ENCODE peak calls at places on chromosome 12, in seven cellular contexts. F is SK-N-SH, G is HCT116, N is HepG2, Q is H1, R is GM12878, K is K562. C is an unnamed sample.

GRCh38 chr12:45268672-45269406 is 52.9 kb downstream of the ANO6 start:
- DNase-seq in F (peak), G (peak), N (peak), Q (no peak), R (no peak), K (peak), C (peak)

GRCh38 chr12:46299846-46300245 is 31.0 kb upstream of the SLC38A1 start:
- DNase-seq in F (no peak), G (no peak), N (no peak), Q (no peak), R (no peak), K (no peak), C (no peak)

GRCh38 chr12:76720068-76720467 is 43.8 kb upstream of the ZDHHC17 start:
- DNase-seq in F (no peak), G (no peak), N (no peak), Q (no peak), R (no peak), K (no peak), C (no peak)

GRCh38 chr12:120668091-120668796 is 18.7 kb upstream of the MLEC start:
- DNase-seq in F (no peak), G (no peak), N (no peak), Q (peak), R (no peak), K (no peak), C (no peak)

GRCh38 chr12:21852251-21852650 is 77.7 kb upstream of the KCNJ8 start:
- DNase-seq in F (no peak), G (no peak), N (no peak), Q (no peak), R (no peak), K (no peak), C (no peak)

GRCh38 chr12:64744422-64745258 is 14.6 kb downstream of the GNS start:
- DNase-seq in F (no peak), G (no peak), N (peak), Q (no peak), R (no peak), K (no peak), C (no peak)

GRCh38 chr12:88428350-88428749 is 151.9 kb downstream of the KITLG start:
- DNase-seq in F (no peak), G (no peak), N (no peak), Q (no peak), R (no peak), K (no peak), C (no peak)

GRCh38 chr12:121515615-121516014 is 65.2 kb downstream of the KDM2B start:
- DNase-seq in F (no peak), G (no peak), N (peak), Q (no peak), R (no peak), K (no peak), C (no peak)

GRCh38 chr12:1533602-1534304 is 60.6 kb downstream of the FBXL14 start:
- DNase-seq in F (no peak), G (no peak), N (no peak), Q (no peak), R (peak), K (no peak), C (no peak)

GRCh38 chr12:50066402-50066801 is 9.0 kb downstream of the ASIC1 start:
- DNase-seq in F (no peak), G (no peak), N (no peak), Q (no peak), R (no peak), K (no peak), C (no peak)

GRCh38 chr12:124370384-124370783 is 75.5 kb downstream of the RFLNA start:
- DNase-seq in F (peak), G (no peak), N (no peak), Q (no peak), R (no peak), K (no peak), C (no peak)

GRCh38 chr12:106445981-106446380 is 88.4 kb downstream of the POLR3B start:
- DNase-seq in F (no peak), G (no peak), N (no peak), Q (no peak), R (no peak), K (no peak), C (no peak)

GRCh38 chr12:99146730-99147129 is 500.8 kb upstream of the GARIN6 start:
- DNase-seq in F (no peak), G (no peak), N (no peak), Q (no peak), R (no peak), K (no peak), C (no peak)

GRCh38 chr12:24754690-24755638 is 193.9 kb downstream of the BCAT1 start:
- DNase-seq in F (no peak), G (no peak), N (peak), Q (no peak), R (no peak), K (no peak), C (no peak)

GRCh38 chr12:82740-83139 is 16.2 kb downstream of the IQSEC3 start:
- DNase-seq in F (no peak), G (no peak), N (no peak), Q (no peak), R (no peak), K (no peak), C (no peak)

GRCh38 chr12:49675137-49675536 is 32.1 kb downstream of the FMNL3 start:
- DNase-seq in F (no peak), G (no peak), N (no peak), Q (no peak), R (no peak), K (no peak), C (no peak)

GRCh38 chr12:6700646-6701051 is at the start of gene PIANP:
- DNase-seq in F (peak), G (no peak), N (no peak), Q (peak), R (no peak), K (peak), C (peak)

GRCh38 chr12:22626429-22626828 is 1.5 kb downstream of the ETNK1 start:
- DNase-seq in F (no peak), G (no peak), N (no peak), Q (no peak), R (peak), K (no peak), C (no peak)

GRCh38 chr12:93019240-93019910 is 90.3 kb upstream of the EEA1 start:
- DNase-seq in F (no peak), G (no peak), N (no peak), Q (no peak), R (no peak), K (no peak), C (no peak)

GRCh38 chr12:8038659-8039114 is 6.2 kb downstream of the FOXJ2 start:
- DNase-seq in F (peak), G (no peak), N (no peak), Q (peak), R (no peak), K (peak), C (no peak)

GRCh38 chr12:69608114-69608513 is 2.6 kb downstream of the LRRC10 start:
- DNase-seq in F (no peak), G (no peak), N (no peak), Q (no peak), R (no peak), K (peak), C (peak)

GRCh38 chr12:57738661-57739237 is at the start of gene AGAP2:
- DNase-seq in F (peak), G (no peak), N (no peak), Q (peak), R (no peak), K (no peak), C (peak)

GRCh38 chr12:40170593-40170992 is 54.2 kb upstream of the LRRK2 start:
- DNase-seq in F (no peak), G (no peak), N (no peak), Q (no peak), R (no peak), K (no peak), C (no peak)

GRCh38 chr12:95318071-95318545 is 100.5 kb downstream of the VEZT start:
- DNase-seq in F (no peak), G (no peak), N (peak), Q (no peak), R (no peak), K (no peak), C (peak)
- TF ChIP-seq JUND in F (no peak), G (no peak), N (no peak), Q (no peak), R (no peak), K (no peak), C (peak)

GRCh38 chr12:110647669-110648068 is 33.7 kb downstream of the TCTN1 start:
- DNase-seq in F (no peak), G (no peak), N (no peak), Q (no peak), R (no peak), K (no peak), C (no peak)
- TF ChIP-seq JUND in F (no peak), G (no peak), N (no peak), Q (no peak), R (no peak), K (no peak), C (no peak)

DNA sequence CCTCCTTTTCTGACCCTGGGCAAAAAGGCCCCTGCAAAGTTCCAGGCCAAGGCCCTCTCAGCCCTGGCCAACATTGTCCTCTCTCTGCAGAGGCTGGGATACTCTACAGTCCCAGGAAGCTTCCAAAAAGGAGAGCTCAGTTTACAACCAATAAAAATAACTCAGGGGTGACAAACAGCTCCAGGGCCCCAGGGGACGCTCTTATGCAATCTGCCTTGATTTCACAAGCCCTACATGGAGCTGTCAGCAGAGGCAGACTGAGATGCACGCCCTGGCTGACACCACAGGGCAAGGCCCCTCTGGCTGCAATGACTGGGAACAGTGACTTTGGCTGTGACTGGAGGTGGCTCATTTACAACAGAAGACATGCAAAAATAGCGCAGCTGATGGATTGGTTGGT is 129.0 kb upstream of the MED13L start:
- DNase-seq in F (no peak), G (peak), N (peak), Q (peak), R (no peak), K (no peak), C (peak)
- TF ChIP-seq JUND in F (no peak), G (peak), N (no peak), Q (no peak), R (no peak), K (peak), C (no peak)

GRCh38 chr12:52010692-52011601 is 4.2 kb downstream of the TAMALIN start:
- DNase-seq in F (peak), G (no peak), N (peak), Q (no peak), R (no peak), K (no peak), C (no peak)
- TF ChIP-seq JUND in F (no peak), G (no peak), N (peak), Q (no peak), R (no peak), K (no peak), C (no peak)

DNA sequence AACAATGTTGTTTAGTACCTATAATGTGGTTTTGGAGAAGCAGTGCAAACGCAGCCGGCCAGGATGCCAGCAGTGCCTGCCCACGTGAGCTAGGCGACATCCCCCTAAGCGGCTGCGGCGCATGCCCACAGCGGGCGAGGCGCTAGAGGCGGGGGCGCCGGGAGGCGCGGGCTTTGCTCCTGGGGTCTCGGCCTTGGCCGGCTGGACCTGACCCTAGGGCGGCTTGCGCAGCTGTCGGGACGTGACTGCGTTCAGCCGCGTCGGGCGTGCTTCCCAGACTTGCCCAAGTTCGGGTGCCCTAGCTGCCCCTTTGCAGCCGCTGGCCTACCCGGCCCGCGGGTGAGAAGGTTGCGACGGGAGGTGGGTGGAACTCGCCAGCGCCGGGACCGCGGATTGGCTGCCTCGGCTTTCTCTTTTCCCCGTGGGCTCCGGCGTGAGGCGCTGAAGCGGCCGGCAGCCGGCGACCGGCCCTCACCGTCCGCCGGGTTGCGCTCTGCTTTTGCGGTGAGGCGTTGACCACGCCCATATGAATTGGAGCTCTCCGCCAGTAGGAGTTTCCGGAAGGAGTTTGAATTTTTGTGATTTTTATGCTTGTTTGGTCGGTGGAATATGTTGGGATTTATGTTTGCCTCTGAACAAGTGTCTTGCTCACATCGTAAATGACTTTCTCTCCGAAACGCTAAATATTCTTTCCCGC is at the start of gene TMEM19:
- DNase-seq in F (peak), G (peak), N (peak), Q (peak), R (peak), K (peak), C (peak)
- TF ChIP-seq JUND in F (no peak), G (peak), N (no peak), Q (no peak), R (no peak), K (peak), C (no peak)

GRCh38 chr12:130710001-130710732 is 5.9 kb downstream of the RIMBP2 start:
- DNase-seq in F (no peak), G (no peak), N (no peak), Q (peak), R (no peak), K (no peak), C (no peak)
- TF ChIP-seq JUND in F (no peak), G (no peak), N (no peak), Q (no peak), R (no peak), K (no peak), C (no peak)

GRCh38 chr12:78568326-78569020 is 296.1 kb upstream of the SYT1 start:
- DNase-seq in F (no peak), G (no peak), N (no peak), Q (no peak), R (no peak), K (no peak), C (no peak)
- TF ChIP-seq JUND in F (no peak), G (no peak), N (no peak), Q (no peak), R (no peak), K (no peak), C (no peak)

GRCh38 chr12:5204271-5204670 is 160.6 kb downstream of the KCNA5 start:
- DNase-seq in F (no peak), G (no peak), N (no peak), Q (no peak), R (no peak), K (no peak), C (no peak)

GRCh38 chr12:5204831-5205230 is 161.2 kb downstream of the KCNA5 start:
- DNase-seq in F (no peak), G (no peak), N (no peak), Q (no peak), R (no peak), K (no peak), C (no peak)

GRCh38 chr12:5200276-5201087 is 156.8 kb downstream of the KCNA5 start:
- DNase-seq in F (peak), G (peak), N (peak), Q (peak), R (no peak), K (peak), C (no peak)

GRCh38 chr12:5203274-5203673 is 159.6 kb downstream of the KCNA5 start:
- DNase-seq in F (no peak), G (no peak), N (peak), Q (no peak), R (no peak), K (no peak), C (no peak)

DNA sequence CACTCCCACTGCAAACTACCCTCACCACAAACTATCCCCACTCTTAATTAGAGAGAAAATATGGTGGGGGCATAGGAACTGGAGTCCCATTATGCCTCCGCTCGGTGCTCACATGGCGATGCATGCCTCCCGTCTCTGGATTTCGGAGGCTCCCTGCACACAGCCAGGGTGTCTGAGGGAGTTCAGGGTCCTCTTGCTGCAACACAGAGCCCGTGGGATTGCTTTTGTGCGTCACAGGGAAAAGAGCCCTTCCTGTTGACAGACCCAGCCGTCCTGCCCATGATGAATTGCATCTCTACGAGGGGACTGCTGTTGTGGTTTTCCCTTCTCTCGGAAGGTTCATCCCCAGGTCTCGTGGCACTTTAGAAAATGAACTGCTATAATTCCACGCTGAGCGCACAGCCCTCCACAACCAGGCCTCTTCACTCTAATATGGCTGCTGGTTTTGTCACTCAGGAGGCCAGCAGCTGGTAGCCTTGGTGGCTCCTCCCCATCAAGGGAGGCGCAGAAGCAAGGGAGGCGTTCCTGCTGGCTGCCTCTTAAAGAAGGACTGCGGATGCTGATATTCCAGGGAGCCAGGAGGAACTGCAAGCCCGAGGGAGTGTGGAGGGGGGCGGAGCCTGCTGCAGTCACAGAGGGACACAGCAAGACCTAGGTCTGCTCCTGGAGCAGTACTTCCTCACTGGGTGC is 158.0 kb downstream of the KCNA5 start:
- DNase-seq in F (peak), G (no peak), N (no peak), Q (no peak), R (no peak), K (peak), C (no peak)
- TF ChIP-seq JUND in F (no peak), G (no peak), N (no peak), Q (no peak), R (no peak), K (no peak), C (no peak)

GRCh38 chr12:131604146-131604844 is 106.6 kb upstream of the SFSWAP start:
- DNase-seq in F (no peak), G (no peak), N (no peak), Q (no peak), R (no peak), K (no peak), C (no peak)
- TF ChIP-seq JUND in F (no peak), G (no peak), N (no peak), Q (no peak), R (no peak), K (no peak), C (no peak)

GRCh38 chr12:71594214-71594948 is 69.3 kb downstream of the ZFC3H1 start:
- DNase-seq in F (peak), G (peak), N (peak), Q (no peak), R (no peak), K (peak), C (no peak)
- TF ChIP-seq JUND in F (no peak), G (no peak), N (no peak), Q (no peak), R (no peak), K (peak), C (no peak)

C was measured in T47D.